ENCODE peak calls at places on chromosome 5, in six cellular contexts. X, O, Q, Z, R and J are unnamed samples.

GRCh38 chr5:17897776-17898175 is 263.5 kb downstream of the TAF11L14 start:
- DNase-seq in X (no peak), O (no peak), Q (no peak), Z (no peak), R (no peak), J (no peak)

GRCh38 chr5:4015709-4016108 is 420.1 kb downstream of the IRX1 start:
- DNase-seq in X (no peak), O (no peak), Q (no peak), Z (no peak), R (no peak), J (no peak)

GRCh38 chr5:159178978-159179377 is 30.4 kb downstream of the RNF145 start:
- DNase-seq in X (no peak), O (peak), Q (no peak), Z (peak), R (peak), J (no peak)

GRCh38 chr5:52878671-52879070 is 91.0 kb downstream of the ITGA1 start:
- DNase-seq in X (no peak), O (peak), Q (no peak), Z (peak), R (peak), J (no peak)

GRCh38 chr5:90055831-90056328 is 353.7 kb downstream of the CETN3 start:
- DNase-seq in X (no peak), O (peak), Q (no peak), Z (no peak), R (peak), J (no peak)

GRCh38 chr5:125257057-125257970 is 510.9 kb upstream of the ZNF608 start:
- DNase-seq in X (no peak), O (peak), Q (no peak), Z (no peak), R (peak), J (no peak)

GRCh38 chr5:158979749-158980521 is 119.8 kb downstream of the EBF1 start:
- DNase-seq in X (peak), O (peak), Q (peak), Z (no peak), R (peak), J (peak)

GRCh38 chr5:131462479-131462878 is 172.6 kb downstream of the RAPGEF6 start:
- DNase-seq in X (no peak), O (no peak), Q (no peak), Z (no peak), R (no peak), J (no peak)

GRCh38 chr5:106202035-106202434 is 1468.7 kb downstream of the EFNA5 start:
- DNase-seq in X (no peak), O (no peak), Q (no peak), Z (no peak), R (no peak), J (no peak)

GRCh38 chr5:134247411-134247810 is 21.5 kb upstream of the PPP2CA start:
- DNase-seq in X (no peak), O (peak), Q (no peak), Z (no peak), R (peak), J (no peak)

GRCh38 chr5:91486638-91487037 is 103.5 kb upstream of the ARRDC3 start:
- DNase-seq in X (no peak), O (peak), Q (no peak), Z (no peak), R (peak), J (no peak)

GRCh38 chr5:39256472-39256871 is 37.1 kb upstream of the FYB1 start:
- DNase-seq in X (no peak), O (peak), Q (no peak), Z (peak), R (peak), J (no peak)
- H3K4me3 ChIP-seq in X (no peak), O (peak), Q (no peak), Z (no peak), R (peak), J (no peak)

GRCh38 chr5:129745997-129746396 is 1.9 kb upstream of the MINAR2 start:
- DNase-seq in X (no peak), O (no peak), Q (no peak), Z (no peak), R (no peak), J (no peak)
- H3K4me3 ChIP-seq in X (no peak), O (no peak), Q (no peak), Z (no peak), R (no peak), J (no peak)

GRCh38 chr5:41457942-41458341 is 52.5 kb downstream of the PLCXD3 start:
- DNase-seq in X (no peak), O (no peak), Q (no peak), Z (no peak), R (no peak), J (no peak)

GRCh38 chr5:41457094-41457493 is 53.3 kb downstream of the PLCXD3 start:
- DNase-seq in X (no peak), O (no peak), Q (no peak), Z (no peak), R (no peak), J (no peak)

DNA sequence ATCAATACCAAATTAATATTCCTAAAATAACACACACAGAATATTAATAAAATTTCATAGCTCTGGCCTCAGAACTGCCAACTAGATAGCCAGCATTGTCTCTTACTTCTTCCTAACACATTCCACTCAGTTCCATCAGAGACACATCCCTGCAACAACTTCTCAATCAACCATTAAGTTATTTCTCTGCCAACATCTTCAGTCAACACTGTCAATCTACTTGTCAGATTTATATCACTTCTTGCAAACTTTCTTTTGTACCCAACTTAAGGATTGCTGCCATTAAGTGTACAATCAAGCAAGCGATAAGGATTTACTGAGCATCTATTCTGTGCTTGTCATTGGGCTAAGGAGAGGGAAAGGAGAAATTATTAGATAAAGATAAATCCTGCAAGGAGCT is 50.8 kb downstream of the PLCXD3 start:
- DNase-seq in X (no peak), O (no peak), Q (no peak), Z (no peak), R (no peak), J (no peak)
- H3K4me3 ChIP-seq in X (no peak), O (no peak), Q (no peak), Z (no peak), R (no peak), J (no peak)

DNA sequence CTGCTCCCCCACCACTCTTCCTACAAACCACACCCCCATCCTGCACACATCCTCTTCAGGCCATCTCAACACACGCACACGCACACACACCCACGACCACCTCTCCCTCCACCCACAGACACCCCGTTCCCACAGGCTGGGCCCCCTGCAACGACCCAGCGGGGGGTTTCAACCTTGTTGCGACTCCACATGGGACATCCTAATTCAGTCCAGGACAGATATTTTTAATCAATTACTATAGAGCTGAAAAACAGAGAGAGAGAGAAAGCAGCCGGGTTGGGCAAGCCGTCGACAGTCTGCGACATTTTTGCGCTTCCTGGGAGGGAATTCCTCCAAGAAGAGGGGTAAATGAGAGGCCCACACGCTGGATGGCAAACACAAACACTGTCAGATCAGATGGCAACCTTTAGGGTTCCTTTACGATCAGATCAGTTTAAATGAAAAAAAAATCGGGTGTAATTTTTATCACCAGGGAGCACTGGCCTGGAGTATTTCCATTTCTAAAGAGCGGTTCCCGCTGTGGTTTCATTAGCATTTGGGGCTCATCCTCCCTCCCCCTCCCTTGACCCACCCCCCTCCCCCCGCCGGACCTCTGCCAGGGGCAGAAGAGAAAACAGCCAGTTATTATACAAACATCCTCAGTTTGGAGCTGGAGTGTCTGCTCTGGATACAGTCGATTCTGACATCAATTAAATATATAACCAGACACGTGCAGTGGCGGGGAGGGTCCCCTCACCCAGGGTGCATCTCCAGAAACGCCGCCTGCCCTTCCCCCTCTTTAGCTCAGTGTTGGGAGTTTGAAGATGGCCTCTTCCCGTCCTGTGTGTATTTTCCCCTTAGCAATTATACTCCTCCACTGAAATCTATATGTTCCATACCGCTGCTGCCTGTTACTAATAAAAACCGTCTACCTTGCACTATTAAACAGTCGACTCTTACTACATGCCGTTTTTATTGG is 2.3 kb upstream of the IRX2 start:
- DNase-seq in X (no peak), O (no peak), Q (no peak), Z (no peak), R (peak), J (no peak)
- H3K4me3 ChIP-seq in X (no peak), O (no peak), Q (no peak), Z (no peak), R (peak), J (no peak)

DNA sequence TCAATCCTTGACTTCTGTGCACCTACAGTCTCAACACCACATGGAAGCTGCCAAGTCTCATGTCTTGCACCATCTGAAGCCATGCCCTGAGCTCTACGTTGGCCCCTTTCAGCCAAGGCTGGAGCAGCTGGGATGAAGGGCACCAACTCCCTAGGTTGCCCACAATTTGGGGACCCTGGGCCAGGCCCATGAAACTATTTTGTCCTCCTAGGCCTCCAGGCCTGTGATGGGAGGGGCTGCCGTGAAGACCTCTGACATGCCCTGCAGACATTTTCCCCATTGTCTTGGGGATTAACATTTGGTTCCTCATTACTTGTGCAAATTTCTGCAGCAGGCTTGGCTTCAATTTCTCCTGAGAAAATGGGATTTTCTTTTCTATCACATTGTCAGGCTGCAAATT is 285.1 kb downstream of the DTWD2 start:
- DNase-seq in X (no peak), O (no peak), Q (no peak), Z (no peak), R (no peak), J (no peak)
- H3K4me3 ChIP-seq in X (no peak), O (no peak), Q (no peak), Z (no peak), R (no peak), J (no peak)

GRCh38 chr5:5139358-5140050 is 626 bp upstream of the ADAMTS16 start:
- DNase-seq in X (no peak), O (no peak), Q (no peak), Z (no peak), R (peak), J (no peak)
- H3K4me3 ChIP-seq in X (peak), O (no peak), Q (peak), Z (peak), R (peak), J (no peak)

GRCh38 chr5:81232449-81233079 is 558 bp upstream of the CKMT2 start:
- DNase-seq in X (no peak), O (no peak), Q (peak), Z (peak), R (peak), J (peak)
- H3K4me3 ChIP-seq in X (peak), O (no peak), Q (peak), Z (no peak), R (no peak), J (peak)

DNA sequence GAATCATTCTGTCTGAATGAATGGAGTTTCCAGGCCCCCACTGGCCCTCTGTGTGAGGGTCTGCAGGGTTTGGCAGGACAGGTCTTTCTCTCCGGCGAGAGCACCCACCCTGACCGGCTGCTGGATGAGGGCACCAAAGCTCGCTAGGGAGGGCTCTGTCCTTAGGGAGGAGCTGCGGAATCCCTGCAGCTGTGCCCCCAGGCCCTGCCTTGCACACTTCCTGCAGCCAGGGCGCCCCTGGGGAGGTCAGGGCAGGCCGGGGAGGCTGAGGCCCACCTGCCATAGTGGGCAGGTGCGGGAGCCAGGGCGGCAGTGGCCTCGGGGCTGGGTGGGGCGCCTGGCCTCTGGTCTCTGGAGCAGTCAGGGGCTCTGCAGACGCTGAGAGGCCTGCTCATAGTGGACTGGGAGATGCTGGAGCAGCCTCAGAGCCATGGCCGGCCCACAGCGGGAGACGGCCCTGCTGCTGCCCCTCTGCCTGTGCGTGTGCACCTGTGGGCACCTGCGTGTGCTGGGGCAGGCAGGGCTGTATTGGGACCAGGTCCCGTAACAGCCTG is 36.1 kb downstream of the EXOC3 start:
- DNase-seq in X (no peak), O (no peak), Q (no peak), Z (no peak), R (no peak), J (no peak)
- H3K4me3 ChIP-seq in X (no peak), O (no peak), Q (no peak), Z (no peak), R (no peak), J (no peak)

GRCh38 chr5:88256037-88256436 is 12.6 kb downstream of the TMEM161B start:
- DNase-seq in X (no peak), O (no peak), Q (no peak), Z (no peak), R (no peak), J (no peak)
- H3K4me3 ChIP-seq in X (no peak), O (no peak), Q (no peak), Z (no peak), R (no peak), J (no peak)

GRCh38 chr5:2756764-2757163 is 5.3 kb upstream of the IRX2 start:
- DNase-seq in X (no peak), O (no peak), Q (no peak), Z (no peak), R (peak), J (no peak)
- H3K4me3 ChIP-seq in X (peak), O (no peak), Q (no peak), Z (peak), R (peak), J (no peak)